ENCODE peak calls at places on chromosomes 16 and 17, in six cellular contexts. Z is heart right ventricle; D is transverse colon; X is CD8-positive, alpha-beta memory T cell; T is body of pancreas; F is IMR-90. V is an unnamed sample.

GRCh38 chr16:49487746-49488145 is 114.1 kb downstream of the C16orf78 start:
- DNase-seq in Z (no peak), D (peak; percentile 6), X (peak; percentile 11), T (no peak), F (no peak), V (no peak)

GRCh38 chr16:54285414-54286066 is 1.0 kb downstream of the IRX3 start:
- DNase-seq in Z (peak; percentile 45), D (no peak), X (no peak), T (no peak), F (no peak), V (peak; percentile 48)

GRCh38 chr17:80818871-80819270 is 172.8 kb upstream of the CHMP6 start:
- DNase-seq in Z (no peak), D (peak; percentile 2), X (no peak), T (no peak), F (no peak), V (no peak)

GRCh38 chr16:27600386-27600785 is 50.4 kb downstream of the KATNIP start:
- DNase-seq in Z (no peak), D (no peak), X (no peak), T (no peak), F (no peak), V (no peak)

GRCh38 chr16:8686031-8686621 is 11.7 kb downstream of the ABAT start:
- DNase-seq in Z (peak; percentile 49), D (peak; percentile 23), X (no peak), T (peak; percentile 63), F (no peak), V (peak; percentile 35)

GRCh38 chr17:67021196-67021595 is 23.2 kb upstream of the CACNG1 start:
- DNase-seq in Z (no peak), D (no peak), X (no peak), T (no peak), F (no peak), V (no peak)

GRCh38 chr17:34499576-34499975 is 79.8 kb upstream of the TMEM132E start:
- DNase-seq in Z (no peak), D (no peak), X (no peak), T (no peak), F (peak; percentile 27), V (no peak)

GRCh38 chr16:76583466-76583865 is 306.3 kb downstream of the CNTNAP4 start:
- DNase-seq in Z (peak; percentile 12), D (no peak), X (no peak), T (peak; percentile 19), F (no peak), V (peak; percentile 12)

GRCh38 chr17:18981642-18982424 is 22.7 kb downstream of the FAM83G start:
- DNase-seq in Z (no peak), D (peak; percentile 92), X (no peak), T (peak; percentile 82), F (peak; percentile 82), V (peak; percentile 72)

GRCh38 chr17:50630524-50631194 is 4.0 kb upstream of the ABCC3 start:
- DNase-seq in Z (peak; percentile 48), D (peak; percentile 94), X (peak; percentile 66), T (peak; percentile 83), F (no peak), V (peak; percentile 70)

GRCh38 chr17:64009571-64010402 is 10.6 kb downstream of the ICAM2 start:
- DNase-seq in Z (no peak), D (no peak), X (no peak), T (peak; percentile 37), F (peak; percentile 34), V (no peak)

GRCh38 chr16:57993452-57993851 is 7.0 kb downstream of the ZNF319 start:
- DNase-seq in Z (no peak), D (no peak), X (no peak), T (peak; percentile 56), F (no peak), V (no peak)

GRCh38 chr17:81665205-81666091 is 957 bp downstream of the OXLD1 start:
- DNase-seq in Z (no peak), D (peak; percentile 39), X (peak; percentile 55), T (peak; percentile 16), F (peak; percentile 6), V (no peak)

GRCh38 chr17:7897773-7898172 is 9.2 kb downstream of the CHD3 start:
- DNase-seq in Z (no peak), D (peak; percentile 27), X (no peak), T (peak; percentile 59), F (peak; percentile 77), V (no peak)

GRCh38 chr17:32331243-32332040 is 10.5 kb downstream of the C17orf75 start:
- DNase-seq in Z (no peak), D (no peak), X (no peak), T (no peak), F (no peak), V (no peak)

GRCh38 chr16:46974352-46974751 is 878 bp upstream of the DNAJA2 start:
- DNase-seq in Z (no peak), D (no peak), X (peak; percentile 46), T (no peak), F (no peak), V (no peak)

GRCh38 chr16:24645739-24646645 is 83.5 kb upstream of the TNRC6A start:
- DNase-seq in Z (no peak), D (no peak), X (no peak), T (peak; percentile 45), F (peak; percentile 100), V (no peak)

GRCh38 chr17:80859004-80859941 is 132.4 kb upstream of the CHMP6 start:
- DNase-seq in Z (peak; percentile 79), D (peak; percentile 61), X (peak; percentile 49), T (peak; percentile 62), F (peak; percentile 97), V (peak; percentile 76)

GRCh38 chr16:75555213-75555706 is 792 bp downstream of the TMEM231 start:
- DNase-seq in Z (peak; percentile 78), D (peak; percentile 82), X (no peak), T (peak; percentile 80), F (peak; percentile 86), V (peak; percentile 88)

GRCh38 chr16:77324727-77325126 is 110.1 kb downstream of the ADAMTS18 start:
- DNase-seq in Z (no peak), D (no peak), X (no peak), T (no peak), F (no peak), V (no peak)

GRCh38 chr17:32502710-32503109 is 15.9 kb downstream of the CDK5R1 start:
- DNase-seq in Z (no peak), D (no peak), X (no peak), T (no peak), F (no peak), V (no peak)

GRCh38 chr17:31695456-31696090 is 163.5 kb downstream of the COPRS start:
- DNase-seq in Z (no peak), D (no peak), X (no peak), T (no peak), F (peak; percentile 50), V (peak; percentile 46)

GRCh38 chr17:8966926-8967325 is 1.4 kb upstream of the PIK3R5 start:
- DNase-seq in Z (no peak), D (no peak), X (no peak), T (peak; percentile 49), F (no peak), V (no peak)

GRCh38 chr16:28283798-28284577 is 8.3 kb upstream of the SBK1 start:
- DNase-seq in Z (no peak), D (no peak), X (no peak), T (no peak), F (no peak), V (no peak)

GRCh38 chr17:82375359-82376041 is 3.9 kb downstream of the UTS2R start:
- DNase-seq in Z (no peak), D (no peak), X (peak; percentile 21), T (no peak), F (no peak), V (peak; percentile 47)

GRCh38 chr17:1645207-1646171 is at the start of gene SCARF1:
- DNase-seq in Z (peak; percentile 76), D (no peak), X (no peak), T (no peak), F (no peak), V (peak; percentile 91)
- H3K4me1 ChIP-seq in Z (peaks cover 55% of the 10 kb centered on the region), D (peaks cover 38% of the 10 kb centered on the region), X (peaks cover 24% of the 10 kb centered on the region), T (peaks cover 52% of the 10 kb centered on the region), F (peaks cover 30% of the 10 kb centered on the region), V (peaks cover 5% of the 10 kb centered on the region)

DNA sequence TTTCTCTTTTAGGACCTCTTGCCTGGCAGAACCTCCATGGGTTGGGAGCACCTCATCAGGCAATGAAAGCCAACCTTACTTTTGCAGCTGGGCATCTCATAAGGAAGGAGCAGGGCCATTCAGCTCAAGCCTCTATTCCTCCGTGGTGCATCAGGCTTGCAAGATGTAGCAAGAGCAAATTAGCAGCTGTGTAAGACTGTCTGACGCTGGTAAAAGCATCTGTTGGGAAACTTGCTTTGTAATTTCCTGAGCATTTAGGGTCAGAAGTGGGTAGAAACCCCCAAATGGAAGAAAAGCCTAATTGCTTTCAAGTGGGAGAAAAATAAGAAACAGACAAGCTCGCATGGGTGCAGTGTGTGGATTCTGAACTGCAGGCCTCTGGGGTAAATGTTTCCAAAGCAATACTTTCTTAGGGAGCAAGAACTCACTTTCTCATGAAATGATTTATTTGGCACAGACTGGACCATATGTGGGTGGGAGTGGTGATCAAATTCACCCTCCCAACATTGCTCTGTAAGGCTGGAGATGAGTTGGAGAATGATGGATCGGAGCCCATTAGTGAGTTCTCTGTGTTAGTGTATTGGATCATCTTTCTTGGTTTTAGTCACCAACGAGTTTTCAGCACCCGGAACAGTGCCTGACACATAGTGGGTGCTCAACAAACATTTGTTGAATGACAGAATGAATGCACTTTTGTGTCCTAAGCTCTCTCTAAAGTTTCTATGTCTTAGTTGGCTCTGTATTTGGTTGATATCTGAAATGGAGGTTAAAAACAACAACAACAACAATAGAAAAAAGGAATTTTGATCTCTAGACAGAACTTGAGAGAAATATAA is 104.4 kb upstream of the FAM20A start:
- DNase-seq in Z (no peak), D (no peak), X (no peak), T (peak; percentile 22), F (peak; percentile 43), V (no peak)
- H3K4me3 ChIP-seq in Z (no peak overlapping the region), D (no peak overlapping the region), X (no peak overlapping the region), T (no peak overlapping the region), F (no peak overlapping the region), V (no peak overlapping the region)

GRCh38 chr16:35140293-35140986 is 1681.0 kb downstream of the TP53TG3F start:
- DNase-seq in Z (no peak), D (no peak), X (no peak), T (no peak), F (no peak), V (no peak)
- H3K9me3 ChIP-seq in Z (peaks cover 14% of the 10 kb centered on the region), D (peaks cover 8% of the 10 kb centered on the region), X (no peaks in the 10 kb centered on the region), T (no peaks in the 10 kb centered on the region), F (peaks cover 35% of the 10 kb centered on the region), V (no peaks in the 10 kb centered on the region)

GRCh38 chr17:57493625-57494024 is 237.3 kb downstream of the MSI2 start:
- DNase-seq in Z (no peak), D (no peak), X (no peak), T (no peak), F (no peak), V (no peak)
- H3K4me1 ChIP-seq in Z (peaks cover 24% of the 10 kb centered on the region), D (no peaks in the 10 kb centered on the region), X (peaks cover 7% of the 10 kb centered on the region), T (peaks cover 8% of the 10 kb centered on the region), F (no peaks in the 10 kb centered on the region), V (peaks cover 11% of the 10 kb centered on the region)

GRCh38 chr16:51150159-51150893 is 744 bp downstream of the SALL1 start:
- DNase-seq in Z (no peak), D (no peak), X (no peak), T (no peak), F (no peak), V (no peak)
- H3K4me3 ChIP-seq in Z (peak overlapping the region; percentile 41), D (peak overlapping the region; percentile 45), X (no peak overlapping the region), T (no peak overlapping the region), F (peak overlapping the region; percentile 89), V (peak overlapping the region; percentile 69)

GRCh38 chr16:3327514-3327913 is 22.2 kb downstream of the ZNF75A start:
- DNase-seq in Z (no peak), D (no peak), X (no peak), T (no peak), F (no peak), V (no peak)

GRCh38 chr16:3317315-3317999 is 12.2 kb downstream of the ZNF75A start:
- DNase-seq in Z (no peak), D (no peak), X (no peak), T (no peak), F (peak; percentile 6), V (no peak)

GRCh38 chr16:3321802-3322201 is 16.5 kb downstream of the ZNF75A start:
- DNase-seq in Z (no peak), D (no peak), X (no peak), T (no peak), F (no peak), V (no peak)
- H3K9me3 ChIP-seq in Z (peaks cover 95% of the 10 kb centered on the region), D (peaks cover 75% of the 10 kb centered on the region), X (peaks cover 51% of the 10 kb centered on the region), T (no peaks in the 10 kb centered on the region), F (peaks cover 61% of the 10 kb centered on the region), V (peaks cover 19% of the 10 kb centered on the region)